ENCODE peak calls at places on chromosomes 13 and 19, in five cellular contexts. X is H1, Q is HepG2, O is K562, A is GM12878. V is an unnamed sample.
A peak's percentile ranks its signal among the peaks of the same experiment; 100 is the strongest.

GRCh38 chr19:7852851-7853759 is 21.1 kb downstream of the PRR36 start:
- DNase-seq in X (no peak), Q (peak; percentile 90), O (peak; percentile 91), A (no peak), V (peak; percentile 97)

GRCh38 chr13:108769213-108770070 is 140.0 kb downstream of the MYO16 start:
- DNase-seq in X (no peak), Q (no peak), O (peak; percentile 89), A (no peak), V (no peak)

GRCh38 chr13:99916366-99917103 is 55.0 kb downstream of the ZIC5 start:
- DNase-seq in X (no peak), Q (peak; percentile 76), O (peak; percentile 58), A (peak; percentile 31), V (peak; percentile 85)

GRCh38 chr19:28217064-28217463 is 995.9 kb downstream of the UQCRFS1 start:
- DNase-seq in X (peak; percentile 31), Q (no peak), O (no peak), A (no peak), V (peak; percentile 86)

GRCh38 chr19:55449469-55449868 is 6.4 kb upstream of the SHISA7 start:
- DNase-seq in X (no peak), Q (no peak), O (no peak), A (no peak), V (no peak)

GRCh38 chr19:36420961-36421748 is 2.7 kb upstream of the ZFP82 start:
- DNase-seq in X (no peak), Q (no peak), O (peak; percentile 31), A (no peak), V (peak; percentile 76)

GRCh38 chr19:33052352-33052972 is 12.2 kb downstream of the RHPN2 start:
- DNase-seq in X (no peak), Q (peak; percentile 60), O (no peak), A (no peak), V (no peak)

GRCh38 chr19:46390866-46391265 is 22.5 kb downstream of the CCDC8 start:
- DNase-seq in X (no peak), Q (no peak), O (no peak), A (no peak), V (no peak)

GRCh38 chr19:57648336-57649003 is 15.5 kb downstream of the ZNF211 start:
- DNase-seq in X (no peak), Q (no peak), O (no peak), A (no peak), V (no peak)

GRCh38 chr13:106274551-106275208 is 260.8 kb downstream of the EFNB2 start:
- DNase-seq in X (no peak), Q (no peak), O (no peak), A (no peak), V (no peak)

GRCh38 chr13:99310382-99311031 is 3.3 kb upstream of the GPR183 start:
- DNase-seq in X (no peak), Q (no peak), O (no peak), A (no peak), V (no peak)

GRCh38 chr19:57558525-57558924 is 1.1 kb downstream of the ZNF550 start:
- DNase-seq in X (no peak), Q (peak; percentile 18), O (peak; percentile 16), A (no peak), V (peak; percentile 15)

GRCh38 chr19:58145849-58146248 is 4.7 kb downstream of the ZNF329 start:
- DNase-seq in X (no peak), Q (no peak), O (no peak), A (no peak), V (no peak)

GRCh38 chr13:111978536-111978935 is 88.4 kb upstream of the SOX1 start:
- DNase-seq in X (no peak), Q (no peak), O (no peak), A (no peak), V (no peak)

GRCh38 chr19:57099199-57099661 is 20.6 kb upstream of the USP29 start:
- DNase-seq in X (no peak), Q (peak; percentile 49), O (peak; percentile 49), A (no peak), V (peak; percentile 74)

GRCh38 chr19:45895519-45895972 is 6.9 kb downstream of the MYPOP start:
- DNase-seq in X (no peak), Q (peak; percentile 87), O (no peak), A (no peak), V (no peak)

GRCh38 chr19:52665529-52665928 is 27.4 kb upstream of the ZNF83 start:
- DNase-seq in X (no peak), Q (no peak), O (peak; percentile 81), A (no peak), V (no peak)

GRCh38 chr13:22278336-22278929 is 607.6 kb downstream of the FGF9 start:
- DNase-seq in X (peak; percentile 7), Q (peak; percentile 2), O (peak; percentile 29), A (peak; percentile 43), V (peak; percentile 71)

GRCh38 chr19:1067341-1068103 is 555 bp downstream of the ARHGAP45 start:
- DNase-seq in X (no peak), Q (no peak), O (no peak), A (no peak), V (no peak)

GRCh38 chr13:100491164-100491847 is 97.3 kb downstream of the GGACT start:
- DNase-seq in X (no peak), Q (no peak), O (no peak), A (no peak), V (no peak)

GRCh38 chr13:25901460-25902376 is 150.1 kb downstream of the SHISA2 start:
- DNase-seq in X (no peak), Q (peak; percentile 33), O (no peak), A (peak; percentile 75), V (no peak)

GRCh38 chr19:55901369-55902079 is 30.6 kb downstream of the NLRP13 start:
- DNase-seq in X (no peak), Q (no peak), O (no peak), A (no peak), V (no peak)

GRCh38 chr13:109715902-109716301 is 70.5 kb downstream of the IRS2 start:
- DNase-seq in X (no peak), Q (no peak), O (peak; percentile 45), A (no peak), V (no peak)

GRCh38 chr13:47990920-47991466 is 10.1 kb downstream of the SUCLA2 start:
- DNase-seq in X (no peak), Q (no peak), O (no peak), A (no peak), V (no peak)

GRCh38 chr13:40549500-40550094 is 116.8 kb downstream of the FOXO1 start:
- DNase-seq in X (no peak), Q (peak; percentile 77), O (no peak), A (no peak), V (no peak)

GRCh38 chr13:84641491-84641890 is 759.2 kb upstream of the SLITRK1 start:
- DNase-seq in X (no peak), Q (no peak), O (no peak), A (no peak), V (no peak)

GRCh38 chr13:46382224-46382623 is 4.8 kb downstream of the RUBCNL start:
- DNase-seq in X (no peak), Q (no peak), O (no peak), A (no peak), V (no peak)

GRCh38 chr13:62747629-62748028 is 1332.0 kb upstream of the PCDH20 start:
- DNase-seq in X (no peak), Q (no peak), O (no peak), A (no peak), V (no peak)

GRCh38 chr19:6350688-6351087 is 10.6 kb upstream of the CLPP start:
- DNase-seq in X (no peak), Q (no peak), O (no peak), A (no peak), V (no peak)

GRCh38 chr19:6357174-6357573 is 4.2 kb upstream of the CLPP start:
- DNase-seq in X (no peak), Q (no peak), O (peak; percentile 49), A (no peak), V (no peak)

GRCh38 chr19:6352381-6353165 is 8.8 kb upstream of the CLPP start:
- DNase-seq in X (no peak), Q (no peak), O (no peak), A (no peak), V (no peak)

GRCh38 chr19:6357995-6358394 is 3.3 kb upstream of the CLPP start:
- DNase-seq in X (no peak), Q (no peak), O (no peak), A (no peak), V (no peak)

DNA sequence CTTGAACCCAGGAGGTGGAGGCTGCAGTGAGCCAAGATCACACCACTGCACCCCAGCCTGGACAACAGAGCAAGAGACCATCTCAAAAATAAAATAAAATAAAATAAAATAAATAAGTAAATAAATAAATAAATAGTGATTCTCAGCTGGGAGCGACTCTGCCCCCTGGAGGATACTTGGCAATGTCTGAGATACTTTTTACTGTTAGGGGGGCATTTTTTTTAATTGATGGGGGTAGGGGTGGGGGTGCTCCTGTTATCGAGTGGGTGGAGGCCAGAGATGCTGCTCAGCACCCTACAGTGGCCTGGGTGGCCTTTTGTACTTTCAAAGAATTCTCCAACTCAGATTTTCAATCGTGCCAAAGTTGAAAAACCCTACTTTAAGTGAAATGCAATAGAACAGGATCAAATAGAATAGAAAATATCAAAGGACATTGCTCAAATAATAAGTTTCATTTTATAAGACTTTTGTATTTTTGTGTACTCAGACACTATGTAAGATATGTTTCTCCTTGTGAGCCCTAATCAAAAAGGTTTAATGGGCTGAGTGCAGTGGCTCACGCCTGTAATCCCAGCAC is 7.1 kb upstream of the CLPP start:
- DNase-seq in X (no peak), Q (no peak), O (no peak), A (no peak), V (peak; percentile 35)
- TF ChIP-seq CREB1 in X (no peak), Q (no peak), O (no peak), A (no peak), V (no peak)

GRCh38 chr13:27053235-27053884 is 118.3 kb downstream of the USP12 start:
- DNase-seq in X (no peak), Q (no peak), O (peak; percentile 58), A (no peak), V (no peak)
- H3K27ac ChIP-seq in X (no peak overlapping the region), Q (no peak overlapping the region), O (no peak overlapping the region), A (no peak overlapping the region), V (no peak overlapping the region)

DNA sequence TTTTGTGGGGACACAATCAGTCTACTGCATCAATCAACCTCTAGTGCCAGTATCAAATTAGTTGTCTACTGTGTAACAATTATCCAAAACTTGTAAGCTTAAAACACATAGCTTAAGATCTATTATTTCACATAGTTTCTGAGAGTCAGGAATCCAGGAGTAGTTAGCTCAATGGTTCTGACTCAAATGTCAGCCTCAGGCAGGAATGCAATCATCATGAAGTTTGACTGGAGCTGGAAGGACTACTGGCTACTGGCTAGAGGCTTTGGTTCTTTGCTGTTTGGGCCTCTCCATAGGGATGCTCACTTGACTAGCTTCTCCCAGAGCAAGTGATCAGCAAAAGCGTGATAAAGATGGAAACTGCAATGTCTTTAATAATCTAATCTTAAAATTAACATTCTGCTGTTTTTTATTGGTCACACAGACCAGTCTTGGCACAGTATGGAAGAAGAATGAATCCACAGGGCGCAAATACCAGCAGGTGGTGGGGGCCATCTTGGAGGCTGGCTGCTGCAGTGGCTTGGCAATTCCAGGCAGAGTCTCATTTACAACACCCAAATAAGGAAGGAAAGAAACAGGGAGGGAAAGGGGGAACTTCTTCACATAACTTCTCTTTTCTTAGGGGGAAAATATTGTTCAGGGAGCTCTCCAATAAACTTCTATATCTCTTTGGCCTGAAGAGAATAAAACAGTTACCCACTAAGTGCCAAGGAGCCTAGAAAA is 15.7 kb downstream of the CAB39L start:
- DNase-seq in X (no peak), Q (no peak), O (no peak), A (no peak), V (no peak)
- TF ChIP-seq CREB1 in X (no peak), Q (no peak), O (no peak), A (no peak), V (no peak)

DNA sequence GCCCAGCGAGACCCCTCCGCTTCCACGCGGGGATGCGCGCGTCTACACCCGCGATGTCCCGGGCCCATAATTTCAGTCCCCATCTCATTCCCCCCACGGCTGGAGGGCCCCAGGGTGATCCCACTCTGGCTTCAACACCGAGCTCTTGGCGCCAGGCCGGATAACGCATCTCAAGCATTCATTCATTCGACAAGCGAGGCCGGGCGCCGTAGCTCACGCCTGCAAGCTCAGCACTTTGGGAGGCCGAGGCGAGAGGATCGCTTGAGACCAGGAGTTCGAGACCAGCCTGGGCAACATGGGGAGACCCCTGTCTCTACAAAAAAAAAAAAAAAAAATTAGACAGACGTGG is 5.9 kb downstream of the ANGPTL6 start:
- DNase-seq in X (no peak), Q (no peak), O (peak; percentile 44), A (no peak), V (no peak)
- H3K27ac ChIP-seq in X (no peak overlapping the region), Q (no peak overlapping the region), O (peak overlapping the region; percentile 79), A (peak overlapping the region; percentile 70), V (no peak overlapping the region)

V was measured in GM23338.